ENCODE peak calls at places on chromosomes 5 and 9, in seven cellular contexts. S is IMR-90, H is mesendoderm, K is neuronal stem cell, B is H1, R is mesenchymal stem cell, T is H9. Y is an unnamed sample.

GRCh38 chr5:89560724-89561123 is 677.7 kb upstream of the MEF2C start:
- DNase-seq in S (no peak), H (peak; percentile 22), K (no peak), B (no peak), R (no peak), T (no peak), Y (no peak)

GRCh38 chr5:116573279-116573616 is 1.4 kb downstream of the SEMA6A start:
- DNase-seq in S (no peak), H (peak; percentile 64), K (peak; percentile 48), B (peak; percentile 55), R (peak; percentile 56), T (no peak), Y (peak; percentile 29)

GRCh38 chr9:127197861-127198430 is 66.6 kb upstream of the GARNL3 start:
- DNase-seq in S (peak; percentile 51), H (no peak), K (no peak), B (no peak), R (peak; percentile 58), T (no peak), Y (no peak)

GRCh38 chr5:146825033-146825432 is 53.5 kb downstream of the PPP2R2B start:
- DNase-seq in S (peak; percentile 11), H (peak; percentile 67), K (peak; percentile 47), B (peak; percentile 60), R (peak; percentile 38), T (peak; percentile 54), Y (peak; percentile 6)

GRCh38 chr5:158695595-158696330 is 404.0 kb downstream of the EBF1 start:
- DNase-seq in S (peak; percentile 60), H (peak; percentile 82), K (peak; percentile 81), B (peak; percentile 92), R (peak; percentile 69), T (peak; percentile 86), Y (peak; percentile 64)

GRCh38 chr5:135461752-135462151 is 9.6 kb upstream of the TIFAB start:
- DNase-seq in S (no peak), H (no peak), K (no peak), B (no peak), R (no peak), T (no peak), Y (no peak)

GRCh38 chr9:70802206-70802605 is 319.2 kb downstream of the TRPM3 start:
- DNase-seq in S (no peak), H (no peak), K (no peak), B (no peak), R (no peak), T (no peak), Y (no peak)

GRCh38 chr5:127695336-127695735 is 7.9 kb upstream of the CCDC192 start:
- DNase-seq in S (no peak), H (no peak), K (no peak), B (no peak), R (no peak), T (no peak), Y (no peak)

GRCh38 chr5:77168187-77168883 is 42.1 kb upstream of the PDE8B start:
- DNase-seq in S (peak; percentile 57), H (no peak), K (no peak), B (no peak), R (no peak), T (no peak), Y (no peak)

GRCh38 chr9:114849450-114849849 is 43.6 kb upstream of the TNFSF15 start:
- DNase-seq in S (no peak), H (no peak), K (no peak), B (no peak), R (no peak), T (no peak), Y (peak; percentile 29)

GRCh38 chr5:122311888-122312669 is at the start of gene SNCAIP:
- DNase-seq in S (peak; percentile 64), H (peak; percentile 57), K (peak; percentile 59), B (peak; percentile 81), R (peak; percentile 59), T (peak; percentile 66), Y (peak; percentile 45)

GRCh38 chr9:90830977-90831376 is 29.4 kb downstream of the SYK start:
- DNase-seq in S (no peak), H (no peak), K (no peak), B (no peak), R (no peak), T (peak; percentile 10), Y (no peak)

GRCh38 chr9:116700882-116701836 is 14.1 kb downstream of the TRIM32 start:
- DNase-seq in S (no peak), H (no peak), K (no peak), B (no peak), R (no peak), T (no peak), Y (no peak)

GRCh38 chr9:86947146-86948081 is at the start of gene GAS1:
- DNase-seq in S (peak; percentile 96), H (peak; percentile 98), K (peak; percentile 96), B (peak; percentile 82), R (peak; percentile 96), T (peak; percentile 92), Y (peak; percentile 83)

GRCh38 chr9:2066312-2067273 is 51.4 kb downstream of the SMARCA2 start:
- DNase-seq in S (peak; percentile 26), H (peak; percentile 87), K (no peak), B (no peak), R (peak; percentile 11), T (no peak), Y (peak; percentile 32)

GRCh38 chr9:14652729-14653377 is 40.4 kb downstream of the ZDHHC21 start:
- DNase-seq in S (peak; percentile 24), H (peak; percentile 62), K (peak; percentile 14), B (no peak), R (peak; percentile 48), T (no peak), Y (peak; percentile 9)

GRCh38 chr9:114539718-114540410 is 34.6 kb upstream of the WHRN start:
- DNase-seq in S (no peak), H (no peak), K (no peak), B (no peak), R (no peak), T (no peak), Y (peak; percentile 60)

GRCh38 chr9:98129451-98129881 is 10.4 kb upstream of the TRIM14 start:
- DNase-seq in S (peak; percentile 7), H (peak; percentile 8), K (no peak), B (no peak), R (no peak), T (no peak), Y (no peak)

GRCh38 chr9:83469722-83470121 is 68.5 kb downstream of the FRMD3 start:
- DNase-seq in S (no peak), H (no peak), K (no peak), B (no peak), R (no peak), T (no peak), Y (no peak)

DNA sequence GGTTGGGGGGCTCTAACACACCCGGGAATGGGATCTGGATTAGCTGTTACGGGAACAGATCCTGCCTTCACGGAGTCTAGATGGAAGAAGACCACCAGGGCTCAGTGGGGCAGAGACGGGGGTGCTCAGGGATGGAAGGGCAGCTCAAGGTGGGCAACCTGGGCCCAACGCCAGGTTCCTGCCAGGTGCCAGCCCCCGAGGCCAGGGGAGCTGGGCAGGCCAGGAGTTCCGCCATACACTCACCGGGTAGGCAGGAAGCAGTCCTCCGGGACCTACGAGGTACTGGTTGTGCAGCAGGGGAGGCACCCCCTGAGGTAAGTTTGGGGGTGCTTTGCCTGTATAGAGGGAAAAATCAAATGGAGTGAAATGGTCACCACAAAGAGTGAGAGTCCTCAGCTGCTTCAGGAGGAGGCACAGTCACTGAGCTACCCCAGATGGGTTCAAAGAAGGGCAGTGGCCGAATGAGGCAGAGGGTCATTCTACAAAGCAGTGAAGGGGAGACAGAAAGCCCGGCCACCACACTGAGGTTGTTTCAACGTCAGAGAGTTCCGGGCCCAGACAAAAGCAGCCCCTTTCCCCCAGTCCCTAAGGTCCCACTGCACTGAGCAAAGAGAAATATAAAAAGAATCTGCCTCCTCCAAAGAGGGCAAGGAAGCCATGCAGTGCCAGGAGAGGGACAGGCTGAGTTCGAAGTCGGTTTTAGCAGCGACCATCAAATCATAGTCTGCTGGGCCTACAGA is 110.0 kb downstream of the UBE2R2 start:
- DNase-seq in S (no peak), H (no peak), K (no peak), B (no peak), R (no peak), T (no peak), Y (no peak)
- H2BK120ac ChIP-seq in S (no peak overlapping the region), H (no peak overlapping the region), K (no peak overlapping the region), B (no peak overlapping the region), R (no peak overlapping the region), T (no peak overlapping the region), Y (no peak overlapping the region)

GRCh38 chr5:150044334-150044681 is 42.0 kb downstream of the CSF1R start:
- DNase-seq in S (peak; percentile 86), H (no peak), K (no peak), B (no peak), R (peak; percentile 71), T (no peak), Y (no peak)

GRCh38 chr5:150043657-150044333 is 42.6 kb downstream of the CSF1R start:
- DNase-seq in S (peak; percentile 66), H (no peak), K (no peak), B (no peak), R (peak; percentile 61), T (no peak), Y (no peak)

GRCh38 chr5:150044712-150045111 is 41.6 kb downstream of the CSF1R start:
- DNase-seq in S (peak; percentile 33), H (no peak), K (no peak), B (no peak), R (peak; percentile 49), T (no peak), Y (no peak)

GRCh38 chr5:150046031-150046430 is 40.3 kb downstream of the CSF1R start:
- DNase-seq in S (no peak), H (no peak), K (no peak), B (no peak), R (no peak), T (no peak), Y (no peak)

GRCh38 chr5:150045512-150045911 is 40.8 kb downstream of the CSF1R start:
- DNase-seq in S (no peak), H (peak; percentile 27), K (no peak), B (no peak), R (no peak), T (no peak), Y (no peak)
- H2BK120ac ChIP-seq in S (no peak overlapping the region), H (no peak overlapping the region), K (no peak overlapping the region), B (no peak overlapping the region), R (no peak overlapping the region), T (no peak overlapping the region), Y (no peak overlapping the region)

GRCh38 chr9:68966496-68966944 is 47.4 kb downstream of the PRKACG start:
- DNase-seq in S (no peak), H (no peak), K (no peak), B (no peak), R (no peak), T (no peak), Y (no peak)

GRCh38 chr9:68964102-68964541 is 49.8 kb downstream of the PRKACG start:
- DNase-seq in S (no peak), H (no peak), K (no peak), B (no peak), R (peak; percentile 28), T (no peak), Y (no peak)

GRCh38 chr9:68963416-68963815 is 50.5 kb downstream of the PRKACG start:
- DNase-seq in S (no peak), H (no peak), K (no peak), B (no peak), R (no peak), T (no peak), Y (no peak)

GRCh38 chr9:68964765-68965164 is 49.1 kb downstream of the PRKACG start:
- DNase-seq in S (no peak), H (no peak), K (no peak), B (no peak), R (peak; percentile 38), T (no peak), Y (no peak)

GRCh38 chr9:68961587-68961986 is 52.3 kb downstream of the PRKACG start:
- DNase-seq in S (no peak), H (no peak), K (no peak), B (no peak), R (no peak), T (no peak), Y (no peak)
- H2BK120ac ChIP-seq in S (no peak overlapping the region), H (no peak overlapping the region), K (no peak overlapping the region), B (no peak overlapping the region), R (no peak overlapping the region), T (no peak overlapping the region), Y (no peak overlapping the region)

GRCh38 chr9:11431490-11431889 is 818.7 kb upstream of the PTPRD start:
- DNase-seq in S (no peak), H (no peak), K (no peak), B (no peak), R (no peak), T (no peak), Y (no peak)
- H2BK120ac ChIP-seq in S (no peak overlapping the region), H (no peak overlapping the region), K (no peak overlapping the region), B (no peak overlapping the region), R (no peak overlapping the region), T (no peak overlapping the region), Y (no peak overlapping the region)

Y was measured in trophoblast cell.